ENCODE peak calls at places on chromosomes 16 and 17, in six cellular contexts. Z is heart right ventricle, X is Peyer's patch, U is tibial artery, T is small intestine, I is heart left ventricle. S is an unnamed sample.

GRCh38 chr17:73196500-73196899 is 3.6 kb downstream of the COG1 start:
- DNase-seq in Z (no peak), X (peak; percentile 80), U (no peak), T (peak; percentile 79), I (no peak), S (no peak)

GRCh38 chr16:85728879-85729278 is 22.0 kb downstream of the C16orf74 start:
- DNase-seq in Z (no peak), X (no peak), U (no peak), T (no peak), I (no peak), S (no peak)

GRCh38 chr16:3180445-3180878 is 7.5 kb upstream of the OR1F1 start:
- DNase-seq in Z (no peak), X (no peak), U (no peak), T (no peak), I (no peak), S (no peak)

GRCh38 chr16:17382514-17382913 is 88.2 kb downstream of the XYLT1 start:
- DNase-seq in Z (no peak), X (no peak), U (no peak), T (peak; percentile 46), I (no peak), S (no peak)

GRCh38 chr17:71461504-71462197 is 659.2 kb upstream of the SOX9 start:
- DNase-seq in Z (no peak), X (no peak), U (no peak), T (no peak), I (no peak), S (no peak)

GRCh38 chr16:57676624-57677085 is 8.5 kb downstream of the ADGRG3 start:
- DNase-seq in Z (no peak), X (no peak), U (no peak), T (no peak), I (peak; percentile 2), S (no peak)

GRCh38 chr16:89007371-89008249 is 30.6 kb upstream of the CBFA2T3 start:
- DNase-seq in Z (no peak), X (no peak), U (peak; percentile 6), T (no peak), I (no peak), S (no peak)

GRCh38 chr16:50285406-50286003 is 19.2 kb downstream of the ADCY7 start:
- DNase-seq in Z (no peak), X (no peak), U (no peak), T (no peak), I (no peak), S (no peak)

GRCh38 chr16:57791903-57792461 is 10.3 kb downstream of the KIFC3 start:
- DNase-seq in Z (no peak), X (no peak), U (no peak), T (no peak), I (no peak), S (no peak)

GRCh38 chr17:64328875-64329405 is 61.7 kb downstream of the PECAM1 start:
- DNase-seq in Z (no peak), X (no peak), U (no peak), T (no peak), I (no peak), S (no peak)

GRCh38 chr17:27663862-27664605 is 33.0 kb downstream of the LGALS9 start:
- DNase-seq in Z (no peak), X (no peak), U (no peak), T (no peak), I (no peak), S (no peak)

GRCh38 chr16:59754854-59755253 is 1020.7 kb upstream of the GOT2 start:
- DNase-seq in Z (no peak), X (no peak), U (no peak), T (no peak), I (no peak), S (no peak)

GRCh38 chr16:69880640-69881133 is 70.4 kb upstream of the CLEC18A start:
- DNase-seq in Z (no peak), X (no peak), U (no peak), T (no peak), I (no peak), S (no peak)

GRCh38 chr17:64212122-64212521 is 50.9 kb downstream of the TEX2 start:
- DNase-seq in Z (no peak), X (no peak), U (no peak), T (no peak), I (no peak), S (no peak)

GRCh38 chr17:2055494-2056220 is 754 bp downstream of the HIC1 start:
- DNase-seq in Z (no peak), X (peak; percentile 75), U (no peak), T (no peak), I (peak; percentile 63), S (no peak)

DNA sequence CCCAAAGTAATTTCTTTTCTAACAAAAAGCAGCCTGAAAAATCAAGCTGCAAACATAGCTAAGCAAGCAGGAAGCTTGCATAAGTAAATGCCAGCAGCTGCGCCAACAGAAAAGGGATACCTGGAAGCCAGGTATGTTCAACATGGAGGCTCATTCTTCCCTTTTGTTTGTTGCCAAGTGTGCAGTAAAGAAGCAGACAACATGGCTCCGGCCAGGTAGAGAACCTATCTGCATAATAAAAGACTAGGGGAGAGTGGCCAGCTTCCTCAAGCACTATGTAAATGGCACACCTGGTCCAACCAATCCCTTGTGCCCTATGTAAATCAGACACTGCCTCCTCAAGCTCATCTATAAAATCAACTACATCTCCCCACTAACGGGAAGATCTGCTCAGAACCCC is 1407.0 kb downstream of the CDH11 start:
- DNase-seq in Z (no peak), X (no peak), U (no peak), T (no peak), I (no peak), S (no peak)
- H3K27ac ChIP-seq in Z (no peak overlapping the region), X (no peak overlapping the region), U (no peak overlapping the region), T (no peak overlapping the region), I (no peak overlapping the region), S (no peak overlapping the region)

GRCh38 chr16:1049113-1049975 is 23.2 kb upstream of the SSTR5 start:
- DNase-seq in Z (no peak), X (no peak), U (no peak), T (no peak), I (no peak), S (no peak)
- H3K27me3 ChIP-seq in Z (peaks cover 4% of the 10 kb centered on the region), X (peaks cover 9% of the 10 kb centered on the region), U (no peaks in the 10 kb centered on the region), T (no peaks in the 10 kb centered on the region), I (peaks cover 11% of the 10 kb centered on the region), S (peaks cover 96% of the 10 kb centered on the region)

DNA sequence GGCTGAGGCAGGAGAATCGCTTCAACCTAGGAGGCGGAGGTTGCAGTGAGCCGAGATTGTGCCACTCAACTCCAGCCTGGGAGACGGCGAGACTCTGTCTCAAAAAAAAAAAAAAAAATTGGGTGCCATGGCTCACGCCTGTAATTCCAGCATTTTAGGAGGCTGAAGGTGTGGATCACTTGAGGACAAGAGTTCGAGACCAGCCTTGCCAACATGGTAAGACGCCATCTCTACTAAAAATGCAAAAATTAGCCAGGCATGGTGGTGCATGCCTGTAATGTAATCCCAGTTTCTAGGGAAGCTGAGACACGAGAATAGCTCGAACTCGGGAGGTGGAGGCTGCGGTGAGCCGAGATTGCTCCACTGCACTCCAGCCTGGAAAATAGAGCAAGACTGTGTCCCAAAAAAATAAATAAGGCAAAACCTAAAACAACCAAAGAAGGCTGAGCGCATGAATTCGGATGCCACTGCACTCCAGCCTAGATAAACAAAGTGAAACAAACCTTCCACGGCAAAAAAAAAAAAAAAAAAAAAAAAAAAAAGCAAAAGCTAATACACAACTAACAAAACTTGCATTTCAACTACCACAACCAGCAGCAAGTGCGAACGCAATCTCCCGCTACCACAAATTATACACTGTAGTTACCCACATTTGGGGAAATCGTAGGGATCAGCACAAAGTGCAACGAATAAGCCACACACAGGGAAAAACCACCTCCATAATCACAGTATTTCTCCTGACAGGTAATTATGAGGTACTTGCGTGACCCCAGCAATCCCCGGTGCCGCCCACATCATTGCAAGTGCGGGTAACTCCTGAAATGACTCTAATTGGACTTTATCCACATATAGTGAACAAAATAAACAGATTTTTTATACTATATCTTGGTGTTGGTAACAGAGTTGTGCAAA is 25.6 kb downstream of the TEX14 start:
- DNase-seq in Z (no peak), X (no peak), U (no peak), T (no peak), I (no peak), S (no peak)
- H3K27ac ChIP-seq in Z (no peak overlapping the region), X (no peak overlapping the region), U (no peak overlapping the region), T (no peak overlapping the region), I (no peak overlapping the region), S (peak overlapping the region; percentile 36)

GRCh38 chr17:81803728-81804558 is at the start of gene GCGR:
- DNase-seq in Z (no peak), X (no peak), U (no peak), T (no peak), I (no peak), S (no peak)
- H3K27me3 ChIP-seq in Z (peaks cover 34% of the 10 kb centered on the region), X (peaks cover 36% of the 10 kb centered on the region), U (no peaks in the 10 kb centered on the region), T (peaks cover 14% of the 10 kb centered on the region), I (peaks cover 26% of the 10 kb centered on the region), S (peaks cover 98% of the 10 kb centered on the region)

DNA sequence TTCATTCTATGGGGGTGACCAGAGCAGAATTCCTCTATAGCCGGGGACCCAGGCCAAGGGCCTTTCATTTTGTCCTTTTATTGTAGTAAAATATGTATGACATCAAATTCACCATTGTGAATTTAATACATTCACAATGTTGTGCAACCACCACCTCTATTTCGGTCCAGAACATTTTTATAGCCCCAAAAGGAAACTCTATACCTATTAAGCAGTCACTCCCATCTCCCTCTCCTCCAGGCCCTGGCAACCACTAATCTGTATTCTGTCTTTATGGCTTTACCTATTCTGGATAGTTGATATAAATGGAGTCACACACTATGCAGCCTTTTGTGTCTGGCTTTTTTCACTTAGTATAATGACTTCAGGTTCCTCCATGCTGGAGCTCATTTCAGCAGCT is 9.7 kb upstream of the TNS4 start:
- DNase-seq in Z (no peak), X (no peak), U (no peak), T (no peak), I (no peak), S (no peak)
- H3K27ac ChIP-seq in Z (no peak overlapping the region), X (no peak overlapping the region), U (no peak overlapping the region), T (no peak overlapping the region), I (no peak overlapping the region), S (no peak overlapping the region)

GRCh38 chr17:8059131-8059530 is 20.3 kb downstream of the ALOX15B start:
- DNase-seq in Z (no peak), X (no peak), U (no peak), T (no peak), I (no peak), S (no peak)
- H3K27me3 ChIP-seq in Z (peaks cover 7% of the 10 kb centered on the region), X (no peaks in the 10 kb centered on the region), U (no peaks in the 10 kb centered on the region), T (no peaks in the 10 kb centered on the region), I (peaks cover 35% of the 10 kb centered on the region), S (peaks cover 84% of the 10 kb centered on the region)